ENCODE peak calls at places on chromosomes 4 and X, in seven cellular contexts. I is mesendoderm; Y is colonic mucosa; L is lower lobe of right lung; R is psoas muscle; Z is effector memory CD4-positive, alpha-beta T cell; P is ascending aorta. M is an unnamed sample.

GRCh38 chr4:26122690-26123089 is 198.1 kb upstream of the RBPJ start:
- DNase-seq in I (no peak), Y (no peak), L (no peak), R (no peak), Z (no peak), P (no peak), M (no peak)

GRCh38 chr4:21320034-21320433 is 619.8 kb downstream of the PACRGL start:
- DNase-seq in I (no peak), Y (no peak), L (no peak), R (no peak), Z (no peak), P (no peak), M (no peak)

GRCh38 chr4:170388255-170388654 is 298.5 kb upstream of the AADAT start:
- DNase-seq in I (peak; percentile 3), Y (no peak), L (no peak), R (no peak), Z (no peak), P (no peak), M (no peak)

GRCh38 chrX:129634541-129634940 is 20.2 kb downstream of the APLN start:
- DNase-seq in I (peak; percentile 60), Y (no peak), L (no peak), R (no peak), Z (no peak), P (no peak), M (no peak)

GRCh38 chrX:111568356-111568755 is 56.9 kb downstream of the SERTM2 start:
- DNase-seq in I (peak; percentile 67), Y (no peak), L (no peak), R (no peak), Z (no peak), P (no peak), M (peak; percentile 12)

GRCh38 chr4:90027565-90027964 is 99.6 kb upstream of the CCSER1 start:
- DNase-seq in I (no peak), Y (no peak), L (no peak), R (no peak), Z (no peak), P (no peak), M (no peak)

GRCh38 chrX:107731831-107732502 is 43.6 kb downstream of the TSC22D3 start:
- DNase-seq in I (peak; percentile 88), Y (peak; percentile 81), L (peak; percentile 88), R (peak; percentile 87), Z (no peak), P (peak; percentile 94), M (no peak)

GRCh38 chr4:139581096-139581495 is 25.1 kb upstream of the SETD7 start:
- DNase-seq in I (no peak), Y (no peak), L (no peak), R (no peak), Z (no peak), P (no peak), M (peak; percentile 46)

GRCh38 chrX:105460366-105460765 is 239.9 kb upstream of the TEX13A start:
- DNase-seq in I (no peak), Y (no peak), L (no peak), R (no peak), Z (no peak), P (no peak), M (no peak)

DNA sequence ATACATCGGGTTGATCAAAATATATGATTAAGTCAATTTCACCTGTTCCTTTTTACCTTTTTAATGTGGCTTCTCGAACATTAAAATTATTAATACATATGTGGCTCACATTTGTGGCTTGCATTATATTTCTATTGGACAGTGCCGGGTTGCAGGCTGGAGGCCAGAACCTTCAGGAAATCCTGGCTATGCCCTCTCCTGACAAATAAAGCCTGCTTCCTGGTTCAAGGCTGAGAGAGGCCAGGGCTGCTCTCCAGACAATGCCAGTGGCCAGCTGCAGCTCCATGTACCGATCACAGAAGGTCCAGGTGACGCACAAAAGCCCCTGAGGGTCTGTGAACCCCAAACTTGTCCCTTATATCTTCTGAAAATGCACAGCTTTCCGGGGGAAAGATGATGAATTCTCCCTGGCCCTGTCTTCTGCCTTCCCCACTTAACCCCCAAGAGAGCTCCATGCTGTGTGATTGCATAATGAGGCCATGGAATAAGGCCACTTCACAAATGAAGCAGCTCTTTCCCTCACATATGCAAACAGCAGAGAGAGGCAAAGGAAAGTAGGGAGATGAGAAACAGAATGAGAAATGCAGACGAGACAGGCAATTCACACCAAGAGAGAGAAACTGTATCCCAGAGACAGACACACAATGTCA is 241.2 kb downstream of the BCOR start:
- DNase-seq in I (no peak), Y (no peak), L (no peak), R (no peak), Z (no peak), P (no peak), M (no peak)
- H3K4me1 ChIP-seq in I (peaks cover 7% of the 10 kb centered on the region), Y (no peaks in the 10 kb centered on the region), L (peaks cover 24% of the 10 kb centered on the region), R (peaks cover 8% of the 10 kb centered on the region), Z (peaks cover 38% of the 10 kb centered on the region), P (no peaks in the 10 kb centered on the region), M (no peaks in the 10 kb centered on the region)

GRCh38 chr4:153533387-153533786 is 67.2 kb downstream of the TMEM131L start:
- DNase-seq in I (no peak), Y (no peak), L (no peak), R (no peak), Z (no peak), P (no peak), M (no peak)
- H3K4me1 ChIP-seq in I (peaks cover 5% of the 10 kb centered on the region), Y (no peaks in the 10 kb centered on the region), L (peaks cover 58% of the 10 kb centered on the region), R (peaks cover 89% of the 10 kb centered on the region), Z (peaks cover 64% of the 10 kb centered on the region), P (peaks cover 24% of the 10 kb centered on the region), M (peaks cover 14% of the 10 kb centered on the region)

GRCh38 chr4:10116625-10117423 is at the start of gene WDR1:
- DNase-seq in I (peak; percentile 96), Y (peak; percentile 96), L (peak; percentile 99), R (peak; percentile 98), Z (peak; percentile 91), P (peak; percentile 98), M (peak; percentile 95)
- H3K4me1 ChIP-seq in I (peaks cover 9% of the 10 kb centered on the region), Y (peaks cover 19% of the 10 kb centered on the region), L (peaks cover 47% of the 10 kb centered on the region), R (peaks cover 37% of the 10 kb centered on the region), Z (peaks cover 38% of the 10 kb centered on the region), P (peaks cover 42% of the 10 kb centered on the region), M (peaks cover 16% of the 10 kb centered on the region)

GRCh38 chr4:147794787-147795413 is 63.0 kb downstream of the ARHGAP10 start:
- DNase-seq in I (no peak), Y (no peak), L (no peak), R (no peak), Z (no peak), P (no peak), M (no peak)
- H3K4me1 ChIP-seq in I (no peaks in the 10 kb centered on the region), Y (no peaks in the 10 kb centered on the region), L (peaks cover 29% of the 10 kb centered on the region), R (peaks cover 46% of the 10 kb centered on the region), Z (peaks cover 7% of the 10 kb centered on the region), P (peaks cover 15% of the 10 kb centered on the region), M (peaks cover 36% of the 10 kb centered on the region)

GRCh38 chr4:7911044-7911578 is 28.6 kb downstream of the AFAP1 start:
- DNase-seq in I (peak; percentile 93), Y (peak; percentile 33), L (no peak), R (peak; percentile 35), Z (no peak), P (peak; percentile 74), M (no peak)
- H3K4me1 ChIP-seq in I (peaks cover 27% of the 10 kb centered on the region), Y (peaks cover 3% of the 10 kb centered on the region), L (peaks cover 27% of the 10 kb centered on the region), R (no peaks in the 10 kb centered on the region), Z (peaks cover 11% of the 10 kb centered on the region), P (peaks cover 45% of the 10 kb centered on the region), M (peaks cover 9% of the 10 kb centered on the region)